ENCODE peak calls at places on chromosomes 5 and 9, in four cellular contexts. One of them, this sample, is unnamed. For H3K4me1, the result is how much of the 10 kb centered on the place peaks cover.

GRCh38 chr5:168106008-168106761 is 185.3 kb upstream of the WWC1 start:
- DNase-seq in psoas muscle: no peak
- DNase-seq in H1: no peak
- DNase-seq in IMR-90: peak
- DNase-seq in this sample: no peak

GRCh38 chr9:127159949-127160610 is 37.6 kb upstream of the ANGPTL2 start:
- DNase-seq in psoas muscle: no peak
- DNase-seq in H1: no peak
- DNase-seq in IMR-90: no peak
- DNase-seq in this sample: no peak

GRCh38 chr9:21031091-21031817 is at the start of gene HACD4:
- DNase-seq in psoas muscle: peak
- DNase-seq in H1: peak
- DNase-seq in IMR-90: peak
- DNase-seq in this sample: peak

GRCh38 chr5:157744055-157745011 is 821 bp downstream of the LSM11 start:
- DNase-seq in psoas muscle: no peak
- DNase-seq in H1: no peak
- DNase-seq in IMR-90: no peak
- DNase-seq in this sample: no peak

GRCh38 chr9:37944266-37944650 is 40.3 kb upstream of the SLC25A51 start:
- DNase-seq in psoas muscle: no peak
- DNase-seq in H1: no peak
- DNase-seq in IMR-90: no peak
- DNase-seq in this sample: no peak

GRCh38 chr9:5557606-5558587 is 47.6 kb downstream of the PDCD1LG2 start:
- DNase-seq in psoas muscle: peak
- DNase-seq in H1: no peak
- DNase-seq in IMR-90: no peak
- DNase-seq in this sample: no peak

GRCh38 chr9:125261501-125262216 is at the start of gene GAPVD1:
- DNase-seq in psoas muscle: peak
- DNase-seq in H1: peak
- DNase-seq in IMR-90: peak
- DNase-seq in this sample: peak

GRCh38 chr5:113678924-113679575 is 165.6 kb downstream of the YTHDC2 start:
- DNase-seq in psoas muscle: no peak
- DNase-seq in H1: no peak
- DNase-seq in IMR-90: peak
- DNase-seq in this sample: peak

GRCh38 chr5:133668458-133668857 is 56.1 kb upstream of the FSTL4 start:
- DNase-seq in psoas muscle: no peak
- DNase-seq in H1: no peak
- DNase-seq in IMR-90: no peak
- DNase-seq in this sample: no peak

GRCh38 chr9:98995059-98995665 is 51.5 kb downstream of the COL15A1 start:
- DNase-seq in psoas muscle: no peak
- DNase-seq in H1: no peak
- DNase-seq in IMR-90: no peak
- DNase-seq in this sample: no peak

GRCh38 chr9:77648458-77649108 is 461 bp upstream of the GNA14 start:
- DNase-seq in psoas muscle: peak
- DNase-seq in H1: no peak
- DNase-seq in IMR-90: no peak
- DNase-seq in this sample: peak

GRCh38 chr9:37028425-37029031 is 5.5 kb downstream of the PAX5 start:
- DNase-seq in psoas muscle: no peak
- DNase-seq in H1: no peak
- DNase-seq in IMR-90: no peak
- DNase-seq in this sample: no peak

DNA sequence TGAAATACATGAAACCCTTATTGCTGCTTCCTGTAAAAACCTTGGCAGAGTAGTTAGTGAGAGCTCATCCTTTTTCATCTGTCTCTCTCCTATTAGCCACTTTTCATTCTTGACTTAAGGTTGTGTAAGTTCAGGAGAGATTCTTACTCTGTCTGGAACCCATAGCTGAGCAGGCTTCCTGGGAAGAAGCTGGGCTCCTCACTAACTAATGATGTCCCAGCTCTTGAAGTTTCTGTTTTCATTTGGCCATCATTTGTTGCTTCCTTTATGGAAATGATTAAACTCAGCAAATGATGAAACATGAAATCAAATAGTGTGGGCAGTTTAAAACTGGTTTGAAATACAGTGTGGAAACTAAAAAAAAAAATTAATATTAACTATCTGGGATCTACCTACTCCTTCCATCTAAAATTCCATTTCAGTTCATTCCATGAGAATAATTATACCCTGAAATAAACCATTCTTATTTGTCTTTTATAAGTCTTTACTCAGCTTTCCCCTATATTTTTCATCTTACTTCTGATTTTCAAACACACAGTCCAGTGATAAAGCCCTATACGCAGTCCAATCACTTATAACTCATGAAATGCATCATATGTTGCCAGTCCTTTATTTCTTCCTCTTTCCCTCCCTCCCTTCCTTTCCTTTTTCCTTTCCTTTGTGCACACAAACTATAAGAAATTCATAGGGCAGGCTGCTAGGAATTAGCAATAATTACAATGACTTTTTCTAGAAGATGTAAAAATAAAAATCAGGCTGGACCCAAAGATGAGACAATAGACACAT is 58.6 kb upstream of the RPS23 start:
- DNase-seq in psoas muscle: no peak
- DNase-seq in H1: no peak
- DNase-seq in IMR-90: no peak
- DNase-seq in this sample: no peak
- TF ChIP-seq CTCF in psoas muscle: no peak
- TF ChIP-seq CTCF in H1: no peak
- TF ChIP-seq CTCF in IMR-90: no peak
- TF ChIP-seq CTCF in this sample: no peak

GRCh38 chr5:149448831-149449714 is 70.0 kb upstream of the IL17B start:
- DNase-seq in psoas muscle: no peak
- DNase-seq in H1: no peak
- DNase-seq in IMR-90: no peak
- DNase-seq in this sample: no peak
- H3K4me1 ChIP-seq in psoas muscle: half or more
- H3K4me1 ChIP-seq in H1: under half
- H3K4me1 ChIP-seq in IMR-90: under half
- H3K4me1 ChIP-seq in this sample: under half

GRCh38 chr5:139385061-139385889 is 2.2 kb upstream of the SLC23A1 start:
- DNase-seq in psoas muscle: no peak
- DNase-seq in H1: no peak
- DNase-seq in IMR-90: no peak
- DNase-seq in this sample: no peak

GRCh38 chr5:139383275-139383992 is at the start of gene SLC23A1:
- DNase-seq in psoas muscle: no peak
- DNase-seq in H1: no peak
- DNase-seq in IMR-90: peak
- DNase-seq in this sample: peak

GRCh38 chr5:139383993-139384590 is 995 bp upstream of the SLC23A1 start:
- DNase-seq in psoas muscle: no peak
- DNase-seq in H1: no peak
- DNase-seq in IMR-90: no peak
- DNase-seq in this sample: no peak

GRCh38 chr5:139386039-139386438 is 2.9 kb upstream of the SLC23A1 start:
- DNase-seq in psoas muscle: no peak
- DNase-seq in H1: no peak
- DNase-seq in IMR-90: no peak
- DNase-seq in this sample: no peak

GRCh38 chr5:139384591-139385051 is 1.5 kb upstream of the SLC23A1 start:
- DNase-seq in psoas muscle: no peak
- DNase-seq in H1: no peak
- DNase-seq in IMR-90: no peak
- DNase-seq in this sample: no peak
- H3K4me3 ChIP-seq in psoas muscle: peak
- H3K4me3 ChIP-seq in H1: no peak
- H3K4me3 ChIP-seq in IMR-90: no peak
- H3K4me3 ChIP-seq in this sample: no peak

DNA sequence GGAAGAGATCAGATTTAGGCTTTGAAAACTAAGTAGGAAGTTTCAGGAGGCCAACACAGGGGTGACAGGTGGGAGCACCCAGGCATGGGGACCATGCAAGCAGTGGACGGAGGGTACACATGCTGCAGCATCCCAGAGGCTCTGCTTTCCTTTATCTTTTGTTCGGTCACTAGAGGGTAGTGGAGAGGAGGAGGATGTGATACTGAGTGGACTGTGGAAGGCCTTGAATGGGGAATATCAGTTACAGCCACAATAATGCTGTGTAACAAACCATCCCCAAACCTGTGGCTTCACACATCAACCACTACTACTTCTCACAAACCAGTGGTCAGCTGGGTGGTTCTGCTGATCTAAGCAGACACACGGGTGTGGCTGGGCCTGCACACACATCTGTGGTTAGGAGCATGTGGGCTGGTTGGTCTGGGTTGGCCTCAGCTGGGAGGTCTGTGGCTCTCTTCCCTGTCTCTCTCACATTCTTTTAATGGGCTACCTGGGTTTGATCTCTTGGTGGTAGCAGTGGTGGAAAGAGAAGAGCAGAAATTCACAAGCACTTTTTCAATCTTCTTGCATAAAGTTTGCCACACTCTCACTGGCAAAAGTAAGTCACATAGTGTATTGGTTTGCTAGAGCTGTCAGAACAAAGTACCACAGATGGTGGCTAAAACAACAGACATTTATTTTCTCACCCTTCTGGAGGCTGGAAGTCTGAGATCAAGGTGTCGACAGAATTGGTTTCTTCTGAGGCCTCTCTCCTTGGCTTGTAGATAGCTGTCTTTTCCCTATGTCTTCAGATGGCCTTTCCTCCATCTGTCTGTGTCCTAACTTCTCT is 238.7 kb downstream of the AGTPBP1 start:
- DNase-seq in psoas muscle: no peak
- DNase-seq in H1: no peak
- DNase-seq in IMR-90: no peak
- DNase-seq in this sample: no peak
- TF ChIP-seq CTCF in psoas muscle: no peak
- TF ChIP-seq CTCF in H1: no peak
- TF ChIP-seq CTCF in IMR-90: no peak
- TF ChIP-seq CTCF in this sample: no peak

GRCh38 chr9:87549774-87550173 is 52.1 kb downstream of the DAPK1 start:
- DNase-seq in psoas muscle: no peak
- DNase-seq in H1: no peak
- DNase-seq in IMR-90: no peak
- DNase-seq in this sample: no peak
- H3K4me1 ChIP-seq in psoas muscle: under half
- H3K4me1 ChIP-seq in H1: under half
- H3K4me1 ChIP-seq in IMR-90: under half
- H3K4me1 ChIP-seq in this sample: under half

DNA sequence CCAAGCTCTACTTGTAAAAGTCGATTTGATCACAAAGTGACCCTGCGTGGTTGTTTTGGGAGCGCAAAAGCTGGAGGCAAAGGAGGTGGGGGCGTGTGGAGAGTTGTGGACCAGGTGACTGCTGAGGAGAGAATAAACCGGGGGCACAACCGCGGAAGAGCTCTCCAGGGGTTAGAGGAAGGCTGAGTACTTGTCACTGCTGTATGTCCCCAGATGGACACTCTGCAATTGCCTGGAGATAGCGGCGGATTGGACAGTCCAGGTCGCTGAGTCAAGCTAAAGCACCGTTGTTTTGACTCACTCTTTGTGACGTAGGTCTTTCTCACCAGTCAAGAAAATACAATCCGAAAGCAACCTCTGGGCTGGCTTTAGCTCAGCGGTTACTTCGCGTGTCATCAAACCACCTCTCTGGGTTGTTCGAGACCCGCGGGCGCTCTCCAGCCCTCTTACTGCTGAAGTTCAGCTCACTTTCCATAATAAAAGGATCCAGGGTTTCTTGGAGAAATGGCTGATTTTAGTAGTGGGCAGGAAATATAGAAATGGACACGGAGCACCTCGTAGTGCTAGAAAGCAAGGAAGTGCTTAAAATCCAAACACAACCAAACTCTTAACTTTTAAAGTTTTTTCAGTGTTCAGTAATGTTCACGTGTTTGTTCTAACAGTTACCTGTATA is 25.7 kb downstream of the ZMAT2 start:
- DNase-seq in psoas muscle: peak
- DNase-seq in H1: peak
- DNase-seq in IMR-90: peak
- DNase-seq in this sample: peak
- H3K4me3 ChIP-seq in psoas muscle: peak
- H3K4me3 ChIP-seq in H1: peak
- H3K4me3 ChIP-seq in IMR-90: peak
- H3K4me3 ChIP-seq in this sample: peak

This sample was measured in hepatocyte.